ENCODE peak calls at places on chromosomes 4 and X, in six cellular contexts. O is K562, J is body of pancreas, M is foreskin keratinocyte, C is mesenchymal stem cell, N is prostate gland. Q is an unnamed sample.
A peak's percentile ranks its signal among the peaks of the same experiment; 100 is the strongest.

GRCh38 chr4:101604976-101605375 is 185.6 kb upstream of the BANK1 start:
- DNase-seq in C (no peak), O (no peak), J (no peak), N (no peak), M (no peak), Q (no peak)

GRCh38 chrX:16185725-16186136 is 18.4 kb downstream of the MAGEB17 start:
- DNase-seq in O (peak; percentile 38), M (peak; percentile 34), N (no peak), C (peak; percentile 81), J (no peak), Q (no peak)

GRCh38 chr4:79083406-79084010 is 144.3 kb upstream of the PAQR3 start:
- DNase-seq in N (peak; percentile 78), J (peak; percentile 23), M (no peak), O (no peak), C (peak; percentile 22), Q (no peak)

GRCh38 chr4:27003602-27004238 is 143.1 kb downstream of the STIM2 start:
- DNase-seq in C (peak; percentile 45), M (no peak), J (no peak), O (no peak), N (no peak), Q (no peak)

GRCh38 chrX:53356186-53356585 is 66.3 kb downstream of the SMC1A start:
- DNase-seq in N (no peak), C (no peak), M (no peak), J (no peak), O (peak; percentile 65), Q (no peak)

GRCh38 chr4:12729384-12729783 is 754.8 kb downstream of the RAB28 start:
- DNase-seq in J (no peak), N (no peak), C (peak; percentile 45), M (no peak), O (peak; percentile 6), Q (peak; percentile 9)

GRCh38 chr4:169079942-169080827 is 70.1 kb upstream of the CBR4 start:
- DNase-seq in J (peak; percentile 44), N (peak; percentile 86), C (peak; percentile 70), O (peak; percentile 31), M (no peak), Q (no peak)

GRCh38 chr4:10115657-10116624 is 658 bp downstream of the WDR1 start:
- DNase-seq in N (peak; percentile 70), C (peak; percentile 39), J (peak; percentile 47), O (peak; percentile 79), M (no peak), Q (peak; percentile 74)

GRCh38 chrX:6067600-6067999 is 161.1 kb downstream of the NLGN4X start:
- DNase-seq in O (no peak), N (no peak), C (no peak), J (no peak), M (peak; percentile 2), Q (no peak)

GRCh38 chr4:84697615-84698201 is 114.8 kb downstream of the CDS1 start:
- DNase-seq in N (no peak), M (no peak), C (peak; percentile 24), J (no peak), O (no peak), Q (no peak)

GRCh38 chr4:104859601-104860000 is 287.1 kb upstream of the TET2 start:
- DNase-seq in J (no peak), C (no peak), N (no peak), O (no peak), M (no peak), Q (no peak)

GRCh38 chr4:67332627-67333026 is 212.7 kb downstream of the CENPC start:
- DNase-seq in J (no peak), M (no peak), C (peak; percentile 7), N (no peak), O (peak; percentile 27), Q (no peak)

DNA sequence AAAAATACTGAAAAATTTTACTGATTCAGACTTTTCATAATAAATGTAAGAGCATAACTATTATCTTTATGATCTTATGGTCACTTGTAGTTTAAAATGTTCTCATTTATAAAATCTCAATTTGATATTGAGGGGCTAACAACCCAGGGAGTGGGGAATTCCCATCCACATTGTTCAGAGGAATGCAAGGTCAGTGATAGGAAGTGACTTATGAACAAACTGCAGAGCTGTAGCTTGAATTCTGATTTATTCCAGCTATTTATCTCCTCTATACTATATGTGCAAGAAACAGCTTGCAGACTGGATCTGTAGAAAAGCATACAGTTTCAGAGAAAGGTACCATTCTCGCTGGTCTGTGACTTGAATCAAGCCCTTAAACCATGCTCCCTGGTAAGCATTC is 61.6 kb downstream of the SEC24D start:
- DNase-seq in J (no peak), C (no peak), N (no peak), O (no peak), M (no peak), Q (no peak)
- H3K27ac ChIP-seq in J (no peak overlapping the region), C (peak overlapping the region; percentile 60), N (no peak overlapping the region), O (no peak overlapping the region), M (no peak overlapping the region), Q (no peak overlapping the region)

GRCh38 chr4:107710493-107711459 is 9.3 kb downstream of the PAPSS1 start:
- DNase-seq in O (peak; percentile 29), C (no peak), M (no peak), N (no peak), J (no peak), Q (no peak)
- H3K27ac ChIP-seq in O (no peak overlapping the region), C (no peak overlapping the region), M (no peak overlapping the region), N (no peak overlapping the region), J (no peak overlapping the region), Q (no peak overlapping the region)

GRCh38 chr4:15457401-15458201 is 12.1 kb upstream of the CC2D2A start:
- DNase-seq in C (peak; percentile 75), N (no peak), M (no peak), J (no peak), O (peak; percentile 37), Q (no peak)
- H3K27ac ChIP-seq in C (no peak overlapping the region), N (peak overlapping the region; percentile 27), M (no peak overlapping the region), J (no peak overlapping the region), O (no peak overlapping the region), Q (no peak overlapping the region)

GRCh38 chrX:134548844-134549205 is 88.9 kb downstream of the HPRT1 start:
- DNase-seq in M (no peak), O (no peak), J (no peak), N (no peak), C (no peak), Q (no peak)
- H3K27ac ChIP-seq in M (peak overlapping the region; percentile 40), O (peak overlapping the region; percentile 85), J (peak overlapping the region; percentile 59), N (no peak overlapping the region), C (peak overlapping the region; percentile 90), Q (no peak overlapping the region)

GRCh38 chr4:146175541-146176453 is at the start of gene LSM6:
- DNase-seq in N (peak; percentile 90), J (peak; percentile 88), M (peak; percentile 67), O (peak; percentile 88), C (peak; percentile 87), Q (peak; percentile 82)
- H3K27ac ChIP-seq in N (peak within 1 kb of the TSS; percentile 78), J (peak within 1 kb of the TSS; percentile 91), M (peak within 1 kb of the TSS; percentile 84), O (peak within 1 kb of the TSS; percentile 82), C (peak within 1 kb of the TSS; percentile 23), Q (peak within 1 kb of the TSS; percentile 94)

GRCh38 chrX:78950157-78950556 is 5.0 kb downstream of the P2RY10 start:
- DNase-seq in C (no peak), N (no peak), O (no peak), J (no peak), M (no peak), Q (no peak)

GRCh38 chrX:78945186-78945912 is at the start of gene P2RY10:
- DNase-seq in M (no peak), O (no peak), N (no peak), C (no peak), J (no peak), Q (peak; percentile 78)

GRCh38 chrX:78944351-78944750 is 840 bp upstream of the P2RY10 start:
- DNase-seq in J (no peak), M (no peak), N (no peak), O (no peak), C (no peak), Q (no peak)

DNA sequence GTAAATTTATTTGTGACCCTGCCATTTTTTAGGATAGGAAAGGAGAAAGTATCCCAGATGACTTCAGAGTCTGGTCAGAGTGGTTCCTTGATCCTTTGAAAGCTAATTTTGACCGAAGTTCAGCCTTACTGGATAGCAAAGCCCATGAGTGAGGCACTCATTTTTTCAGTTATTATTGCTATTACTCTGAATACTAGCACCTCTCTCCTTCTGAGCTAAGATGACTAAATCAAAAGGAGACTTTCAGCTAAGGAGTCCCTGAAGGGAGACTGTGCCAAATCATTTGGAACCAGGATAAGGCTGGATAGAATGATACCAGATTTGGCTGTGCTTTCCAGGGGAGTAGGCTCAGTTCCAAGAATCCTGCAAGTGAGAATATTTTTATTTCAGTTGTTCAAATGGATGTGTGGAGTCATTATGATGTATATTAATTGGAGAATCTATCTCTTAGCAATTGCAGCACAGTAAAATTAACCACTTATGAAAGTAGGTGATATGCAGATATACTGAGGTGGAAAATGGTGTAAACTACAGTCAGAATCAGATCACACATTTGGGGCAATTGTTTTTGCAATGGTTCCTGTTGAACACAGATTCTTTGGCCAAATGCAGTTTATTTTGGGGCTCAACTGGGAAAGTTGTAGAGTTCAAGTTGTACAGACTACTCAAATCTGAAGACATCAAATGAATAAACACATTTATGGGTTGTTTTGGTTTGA is 1.1 kb downstream of the P2RY10 start:
- DNase-seq in J (no peak), O (no peak), C (no peak), N (no peak), M (no peak), Q (no peak)
- H3K27ac ChIP-seq in J (no peak overlapping the region), O (no peak overlapping the region), C (no peak overlapping the region), N (no peak overlapping the region), M (no peak overlapping the region), Q (peak overlapping the region; percentile 86)

GRCh38 chr4:6693274-6694176 is at the start of gene S100P:
- DNase-seq in C (no peak), N (no peak), J (no peak), M (no peak), O (no peak), Q (no peak)

GRCh38 chr4:6695660-6696581 is 2.2 kb downstream of the S100P start:
- DNase-seq in J (peak; percentile 24), C (peak; percentile 77), N (peak; percentile 90), M (no peak), O (no peak), Q (peak; percentile 76)

GRCh38 chr4:6692379-6692778 is 1.3 kb upstream of the S100P start:
- DNase-seq in M (no peak), J (no peak), O (no peak), C (no peak), N (no peak), Q (no peak)

GRCh38 chr4:6694177-6694901 is 661 bp downstream of the S100P start:
- DNase-seq in M (no peak), C (no peak), N (no peak), J (no peak), O (no peak), Q (peak; percentile 27)

DNA sequence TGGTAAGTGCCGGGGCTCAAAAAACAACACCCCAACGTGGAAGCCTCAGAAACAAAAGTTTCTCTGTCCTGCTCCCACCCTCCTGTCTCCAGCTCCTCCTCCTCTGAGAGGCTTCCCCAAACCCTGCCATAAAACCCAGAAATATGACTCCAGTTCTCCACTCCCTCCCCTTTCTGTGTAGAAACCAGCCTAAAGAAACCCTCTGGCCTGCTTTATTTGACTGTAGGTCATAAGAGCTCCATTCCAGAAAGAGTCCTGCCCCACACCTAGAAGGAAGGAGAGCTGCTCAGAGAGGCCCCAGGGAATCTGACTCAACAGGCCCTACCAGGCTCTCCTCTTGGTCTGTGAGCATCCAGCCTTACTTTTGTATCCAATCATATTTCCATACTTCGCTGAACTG is 872 bp upstream of the S100P start:
- DNase-seq in C (no peak), M (no peak), O (no peak), J (no peak), N (no peak), Q (no peak)
- H3K27ac ChIP-seq in C (no peak overlapping the region), M (no peak overlapping the region), O (peak overlapping the region; percentile 45), J (no peak overlapping the region), N (peak overlapping the region; percentile 47), Q (no peak overlapping the region)